ENCODE peak calls at places on chromosomes 7 and 10, in eight cellular contexts. X is ovary, E is vagina, R is AG04450, V is lower lobe of right lung, D is iPS DF 6.9, W is SJSA1, C is esophagus muscularis mucosa. F is an unnamed sample. For H3K9me3, the result is how much of the 10 kb centered on the place peaks cover.

GRCh38 chr7:130363156-130363847 is 17.0 kb upstream of the CPA1 start:
- DNase-seq in X (no peak), E (no peak), R (peak), V (no peak), D (no peak), W (peak), C (no peak), F (no peak)

GRCh38 chr10:13146383-13146782 is 15.0 kb upstream of the MCM10 start:
- DNase-seq in X (no peak), E (no peak), R (no peak), V (no peak), D (no peak), W (no peak), C (no peak), F (no peak)

GRCh38 chr10:72461085-72461484 is 106.4 kb upstream of the DNAJB12 start:
- DNase-seq in X (no peak), E (no peak), R (no peak), V (no peak), D (no peak), W (no peak), C (no peak), F (no peak)

GRCh38 chr10:7192831-7193348 is 217.9 kb downstream of the SFMBT2 start:
- DNase-seq in X (no peak), E (no peak), R (no peak), V (no peak), D (no peak), W (no peak), C (no peak), F (no peak)

GRCh38 chr7:44284881-44285541 is 40.4 kb downstream of the CAMK2B start:
- DNase-seq in X (peak), E (no peak), R (no peak), V (peak), D (no peak), W (peak), C (no peak), F (no peak)

GRCh38 chr7:69654849-69655707 is 56.8 kb downstream of the AUTS2 start:
- DNase-seq in X (no peak), E (no peak), R (no peak), V (no peak), D (no peak), W (no peak), C (peak), F (no peak)

GRCh38 chr7:150462413-150462812 is 12.0 kb downstream of the GIMAP8 start:
- DNase-seq in X (no peak), E (no peak), R (no peak), V (no peak), D (no peak), W (no peak), C (no peak), F (no peak)

GRCh38 chr7:145219461-145219860 is 383.6 kb upstream of the TPK1 start:
- DNase-seq in X (no peak), E (no peak), R (no peak), V (no peak), D (no peak), W (no peak), C (no peak), F (no peak)

GRCh38 chr10:97321032-97321806 is 2.1 kb downstream of the FRAT1 start:
- DNase-seq in X (peak), E (no peak), R (no peak), V (peak), D (no peak), W (no peak), C (no peak), F (no peak)

GRCh38 chr10:75244487-75245353 is 9.0 kb upstream of the COMTD1 start:
- DNase-seq in X (no peak), E (no peak), R (no peak), V (no peak), D (no peak), W (no peak), C (no peak), F (no peak)

GRCh38 chr10:29929006-29929405 is 130.4 kb downstream of the JCAD start:
- DNase-seq in X (no peak), E (no peak), R (no peak), V (no peak), D (no peak), W (no peak), C (no peak), F (no peak)

GRCh38 chr10:108452483-108453060 is 1288.1 kb upstream of the SORCS1 start:
- DNase-seq in X (no peak), E (no peak), R (no peak), V (no peak), D (no peak), W (no peak), C (peak), F (no peak)

GRCh38 chr7:99992330-99993037 is 16.7 kb upstream of the AZGP1 start:
- DNase-seq in X (no peak), E (no peak), R (no peak), V (no peak), D (no peak), W (no peak), C (no peak), F (no peak)

GRCh38 chr7:117312593-117312992 is 10.3 kb downstream of the WNT2 start:
- DNase-seq in X (no peak), E (no peak), R (no peak), V (no peak), D (no peak), W (no peak), C (no peak), F (no peak)

GRCh38 chr7:27560706-27561235 is 101.9 kb downstream of the HIBADH start:
- DNase-seq in X (no peak), E (no peak), R (peak), V (no peak), D (no peak), W (no peak), C (no peak), F (no peak)

GRCh38 chr7:23105086-23105643 is 420 bp upstream of the KLHL7 start:
- DNase-seq in X (no peak), E (no peak), R (no peak), V (no peak), D (no peak), W (no peak), C (no peak), F (no peak)

GRCh38 chr10:1477578-1477977 is 259.7 kb downstream of the ADARB2 start:
- DNase-seq in X (no peak), E (no peak), R (no peak), V (no peak), D (no peak), W (no peak), C (peak), F (no peak)

GRCh38 chr7:47453093-47454056 is 128.5 kb downstream of the TNS3 start:
- DNase-seq in X (peak), E (no peak), R (peak), V (peak), D (no peak), W (peak), C (no peak), F (no peak)

GRCh38 chr7:151080091-151080521 is 503 bp downstream of the FASTK start:
- DNase-seq in X (no peak), E (no peak), R (no peak), V (no peak), D (no peak), W (no peak), C (no peak), F (no peak)

GRCh38 chr7:67450171-67450570 is 453.5 kb downstream of the TYW1 start:
- DNase-seq in X (no peak), E (no peak), R (no peak), V (no peak), D (no peak), W (no peak), C (no peak), F (no peak)

GRCh38 chr7:117873056-117873932 is at the start of gene CTTNBP2:
- DNase-seq in X (peak), E (no peak), R (no peak), V (peak), D (no peak), W (no peak), C (no peak), F (no peak)

GRCh38 chr7:105487559-105488218 is 34.4 kb downstream of the PUS7 start:
- DNase-seq in X (no peak), E (no peak), R (peak), V (no peak), D (no peak), W (peak), C (no peak), F (no peak)

GRCh38 chr7:156117542-156118245 is 305.4 kb upstream of the SHH start:
- DNase-seq in X (no peak), E (peak), R (no peak), V (no peak), D (no peak), W (no peak), C (no peak), F (no peak)

GRCh38 chr10:125926247-125926646 is 29.9 kb downstream of the FANK1 start:
- DNase-seq in X (no peak), E (no peak), R (no peak), V (no peak), D (no peak), W (no peak), C (no peak), F (no peak)

GRCh38 chr7:37782166-37782565 is 66.2 kb upstream of the NME8 start:
- DNase-seq in X (no peak), E (no peak), R (no peak), V (no peak), D (no peak), W (no peak), C (no peak), F (no peak)

DNA sequence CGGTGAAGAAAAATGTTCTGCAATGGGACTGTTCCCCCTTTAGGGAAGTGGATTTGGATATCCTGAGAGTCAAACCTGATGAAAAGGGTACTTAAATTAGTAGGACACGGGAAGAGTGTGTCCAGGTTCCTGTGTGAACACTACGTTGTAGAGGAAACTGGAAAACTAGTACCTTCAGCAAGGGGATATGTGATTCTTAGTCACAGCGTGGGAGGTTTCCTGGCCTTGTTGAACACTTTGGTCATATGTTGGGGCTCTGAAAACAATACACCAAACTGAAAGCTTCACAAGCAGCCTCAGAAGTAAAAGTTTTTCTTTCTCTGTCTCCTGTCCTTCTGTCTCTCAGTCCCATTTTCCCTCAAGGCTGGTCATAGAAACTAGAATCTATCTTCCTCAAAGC is 306.9 kb upstream of the GLI3 start:
- DNase-seq in X (no peak), E (no peak), R (no peak), V (no peak), D (no peak), W (no peak), C (no peak), F (no peak)
- H3K9me3 ChIP-seq in X (under half), E (under half), R (under half), V (under half), D (under half), W (under half), C (under half), F (under half)

DNA sequence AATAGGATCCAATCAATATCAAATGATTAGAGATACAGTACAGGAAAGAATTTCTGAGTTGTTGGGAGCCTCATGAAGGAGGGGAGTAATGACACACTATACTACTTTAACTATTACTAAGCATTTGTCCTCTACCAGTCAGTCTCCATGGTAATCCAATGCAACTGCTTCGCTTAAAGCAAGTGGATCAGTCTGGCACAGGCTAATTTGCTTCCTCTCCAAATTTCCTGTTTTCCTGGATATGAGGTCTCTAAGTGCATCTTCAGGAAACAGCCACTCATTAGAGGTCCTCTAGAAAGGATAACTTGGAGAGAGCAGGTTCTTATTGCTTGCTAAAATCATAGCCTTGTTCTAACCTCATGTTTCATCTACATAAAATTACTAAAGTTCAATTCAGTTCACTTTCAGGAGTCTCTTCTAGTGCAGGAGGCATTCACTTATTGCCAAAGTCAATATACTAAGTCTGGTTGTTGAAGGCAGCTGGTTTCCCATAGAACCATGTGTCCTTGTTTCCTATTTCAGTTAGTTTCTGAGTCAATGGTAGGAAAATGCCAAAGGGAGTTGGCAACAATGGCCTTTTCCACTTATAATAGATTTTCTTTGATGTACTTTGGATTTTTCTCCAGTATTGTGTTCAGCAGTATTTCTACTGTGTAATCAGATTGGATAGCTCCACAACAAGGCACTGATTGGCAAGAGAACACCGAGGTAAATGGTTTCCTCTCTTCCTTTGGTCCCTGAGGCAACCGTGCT is 8.2 kb upstream of the SEPTIN7 start:
- DNase-seq in X (no peak), E (no peak), R (no peak), V (no peak), D (no peak), W (no peak), C (no peak), F (peak)
- H3K27ac ChIP-seq in X (no peak), E (no peak), R (no peak), V (no peak), D (no peak), W (no peak), C (no peak), F (no peak)

GRCh38 chr7:97022451-97023306 is 2.0 kb downstream of the DLX5 start:
- DNase-seq in X (no peak), E (peak), R (no peak), V (no peak), D (no peak), W (no peak), C (peak), F (no peak)

GRCh38 chr7:97021443-97022261 is 3.0 kb downstream of the DLX5 start:
- DNase-seq in X (no peak), E (peak), R (no peak), V (no peak), D (no peak), W (peak), C (peak), F (no peak)

GRCh38 chr7:97019710-97020109 is 4.9 kb downstream of the DLX5 start:
- DNase-seq in X (no peak), E (no peak), R (no peak), V (no peak), D (no peak), W (no peak), C (no peak), F (no peak)

GRCh38 chr7:97018775-97019535 is 5.7 kb downstream of the DLX5 start:
- DNase-seq in X (no peak), E (peak), R (no peak), V (no peak), D (no peak), W (no peak), C (peak), F (no peak)

GRCh38 chr7:97020601-97021442 is 3.8 kb downstream of the DLX5 start:
- DNase-seq in X (no peak), E (peak), R (no peak), V (no peak), D (no peak), W (no peak), C (peak), F (no peak)
- H3K9me3 ChIP-seq in X (under half), E (under half), R (under half), V (under half), D (under half), W (under half), C (under half), F (under half)

GRCh38 chr10:122939133-122939532 is 14.9 kb downstream of the C10orf88 start:
- DNase-seq in X (no peak), E (no peak), R (no peak), V (no peak), D (no peak), W (no peak), C (no peak), F (no peak)

DNA sequence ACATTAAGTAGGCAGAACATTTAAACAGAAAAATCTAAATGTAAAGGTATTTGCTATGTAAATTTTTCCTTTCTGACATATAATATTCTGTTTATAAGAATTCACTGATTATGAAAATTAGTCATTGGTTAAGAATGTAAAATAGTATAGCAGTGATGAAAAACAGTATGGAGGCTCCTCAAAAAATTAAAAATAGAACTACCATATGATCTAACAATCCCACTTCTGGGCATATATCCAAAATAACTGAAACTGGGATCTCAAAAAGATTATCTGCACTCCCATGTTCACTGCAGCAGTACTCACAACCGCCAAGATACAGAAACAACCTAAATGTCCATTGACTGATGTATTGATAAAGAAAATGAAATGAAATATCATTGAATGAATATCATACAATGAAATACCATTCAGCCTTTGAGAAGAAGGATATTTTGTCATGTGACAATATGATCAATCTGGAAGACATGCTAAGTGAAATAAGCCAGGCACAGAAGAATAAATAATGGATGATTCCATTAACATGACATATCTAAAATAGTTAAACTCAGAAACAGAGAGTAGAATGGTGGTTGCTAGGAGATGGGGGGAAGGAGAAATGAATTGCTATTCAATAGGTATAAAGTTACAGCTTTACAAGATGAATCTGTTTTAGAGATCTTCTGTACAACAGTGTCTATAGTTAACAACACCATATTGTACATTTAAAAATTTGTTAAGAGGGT is 14.0 kb downstream of the C10orf88 start:
- DNase-seq in X (no peak), E (no peak), R (peak), V (no peak), D (no peak), W (no peak), C (no peak), F (no peak)
- H3K27ac ChIP-seq in X (no peak), E (no peak), R (no peak), V (no peak), D (no peak), W (no peak), C (no peak), F (no peak)

DNA sequence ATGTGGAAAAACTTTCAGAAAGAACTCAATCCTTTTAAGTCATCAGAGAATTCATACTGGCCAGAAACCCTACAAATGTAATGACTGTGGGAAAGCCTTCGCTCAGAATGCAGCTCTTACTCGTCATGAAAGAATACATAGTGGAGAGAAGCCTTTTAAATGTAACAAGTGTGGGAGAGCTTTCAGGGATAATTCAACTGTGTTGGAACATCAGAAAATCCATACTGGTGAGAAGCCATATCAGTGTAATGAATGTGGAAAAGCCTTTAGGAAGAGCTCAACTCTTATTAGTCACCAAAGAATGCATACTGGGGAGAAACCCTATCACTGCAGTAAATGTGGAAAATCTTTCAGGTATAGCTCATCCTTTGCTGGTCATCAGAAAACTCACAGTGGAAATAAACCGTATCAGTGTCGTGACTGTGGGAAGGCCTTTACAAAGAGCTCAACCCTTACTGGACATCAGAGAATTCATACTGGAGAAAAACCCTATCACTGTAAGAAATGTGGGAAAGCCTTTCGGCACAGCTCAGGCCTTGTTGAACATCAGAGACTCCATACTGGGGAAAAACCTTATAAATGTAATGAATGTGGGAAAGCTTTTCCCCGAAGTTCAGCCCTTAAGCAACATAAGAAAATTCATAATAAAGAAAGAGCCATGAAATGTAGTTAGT is 10.6 kb downstream of the ZNF485 start:
- DNase-seq in X (no peak), E (no peak), R (no peak), V (no peak), D (no peak), W (no peak), C (no peak), F (no peak)
- H3K9me3 ChIP-seq in X (under half), E (under half), R (under half), V (under half), D (under half), W (under half), C (under half), F (under half)

DNA sequence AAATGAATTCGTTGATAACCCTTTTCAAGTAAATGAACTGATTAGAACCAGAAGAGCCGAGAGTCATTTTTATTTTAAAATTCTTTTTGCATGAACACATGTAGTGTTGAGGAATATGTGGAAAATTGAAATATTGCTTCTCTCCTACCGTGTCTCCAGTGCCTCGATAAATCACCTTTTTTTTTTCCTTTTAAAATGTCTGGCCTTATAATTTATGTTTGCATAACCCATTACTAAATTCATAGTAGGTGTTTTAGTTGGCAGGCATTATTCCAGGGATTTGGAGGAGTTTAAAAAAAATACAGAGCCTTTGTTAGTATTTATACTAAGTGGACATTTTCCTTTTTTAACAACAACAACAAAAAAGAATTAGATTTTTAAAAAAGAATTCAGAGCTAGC is 115.6 kb downstream of the CUX1 start:
- DNase-seq in X (no peak), E (no peak), R (no peak), V (no peak), D (no peak), W (no peak), C (no peak), F (no peak)
- H3K27ac ChIP-seq in X (no peak), E (no peak), R (no peak), V (no peak), D (no peak), W (no peak), C (no peak), F (no peak)

F was measured in SK-N-MC.